ENCODE peak calls at places on chromosome 3, in ten cellular contexts. Y, E, M, C, A, L, H, O, G and T are unnamed samples.

GRCh38 chr3:40751652-40752051 is 226.9 kb downstream of the ZNF621 start:
- DNase-seq in Y (no peak), H (no peak), E (no peak), O (no peak), A (no peak), M (no peak), C (no peak), L (no peak), G (no peak), T (no peak)

GRCh38 chr3:52679139-52679538 is 6.6 kb downstream of the PBRM1 start:
- DNase-seq in E (no peak), C (no peak), H (no peak), A (no peak), G (no peak), O (no peak), Y (no peak), M (no peak), L (no peak), T (no peak)

GRCh38 chr3:72896996-72897757 is 9.3 kb downstream of the GXYLT2 start:
- DNase-seq in C (no peak), M (no peak), A (no peak), L (no peak), E (no peak), H (no peak), Y (no peak), G (no peak), O (no peak), T (no peak)

GRCh38 chr3:195612075-195612800 is 28.5 kb upstream of the APOD start:
- DNase-seq in C (no peak), L (no peak), M (no peak), Y (peak; percentile 9), E (no peak), O (no peak), G (no peak), A (no peak), H (no peak), T (no peak)

GRCh38 chr3:65166531-65166930 is 478.7 kb upstream of the ADAMTS9 start:
- DNase-seq in G (no peak), A (no peak), C (no peak), E (no peak), L (no peak), H (no peak), M (no peak), O (no peak), Y (no peak), T (no peak)

GRCh38 chr3:58563386-58564035 is 13.7 kb downstream of the FAM107A start:
- DNase-seq in O (no peak), L (no peak), Y (no peak), A (no peak), E (no peak), M (no peak), H (peak; percentile 6), C (no peak), G (no peak), T (no peak)

GRCh38 chr3:64639022-64639421 is 48.8 kb downstream of the ADAMTS9 start:
- DNase-seq in O (no peak), G (no peak), M (no peak), Y (no peak), C (no peak), E (no peak), H (no peak), A (no peak), L (no peak), T (no peak)

GRCh38 chr3:35737527-35737926 is 98.2 kb downstream of the ARPP21 start:
- DNase-seq in H (no peak), A (no peak), L (no peak), O (no peak), Y (no peak), G (no peak), C (no peak), E (no peak), M (no peak), T (no peak)

GRCh38 chr3:184738982-184739381 is 27.1 kb upstream of the MAGEF1 start:
- DNase-seq in M (no peak), Y (no peak), G (no peak), O (no peak), H (no peak), C (no peak), L (no peak), E (no peak), A (no peak), T (no peak)

GRCh38 chr3:127029521-127030327 is 46.8 kb downstream of the PLXNA1 start:
- DNase-seq in H (no peak), Y (no peak), O (no peak), C (no peak), E (no peak), G (no peak), M (no peak), L (no peak), A (no peak), T (no peak)

GRCh38 chr3:161508852-161509477 is 12.4 kb downstream of the OTOL1 start:
- DNase-seq in Y (peak; percentile 27), E (no peak), C (no peak), M (no peak), O (peak; percentile 69), G (peak; percentile 17), H (no peak), A (no peak), L (no peak), T (no peak)

GRCh38 chr3:75042941-75043340 is 428.5 kb upstream of the CNTN3 start:
- DNase-seq in L (no peak), E (no peak), G (no peak), O (no peak), C (no peak), A (no peak), M (no peak), H (no peak), Y (peak; percentile 62), T (no peak)

GRCh38 chr3:190586631-190587000 is 72.7 kb downstream of the IL1RAP start:
- DNase-seq in A (no peak), G (no peak), L (no peak), E (no peak), C (no peak), Y (no peak), O (no peak), H (no peak), M (no peak), T (peak; percentile 46)

GRCh38 chr3:42486814-42487569 is 15.5 kb upstream of the VIPR1 start:
- DNase-seq in M (no peak), L (no peak), C (no peak), E (no peak), H (no peak), G (no peak), Y (no peak), O (no peak), A (no peak), T (peak; percentile 12)

GRCh38 chr3:150248865-150249360 is 159.2 kb upstream of the TSC22D2 start:
- DNase-seq in A (no peak), M (no peak), Y (no peak), C (no peak), O (no peak), H (no peak), G (no peak), L (no peak), E (no peak), T (no peak)

GRCh38 chr3:122005033-122005565 is 16.9 kb downstream of the ILDR1 start:
- DNase-seq in L (no peak), C (peak; percentile 47), M (no peak), E (no peak), O (no peak), A (no peak), G (no peak), H (no peak), Y (peak; percentile 24), T (no peak)

GRCh38 chr3:14531856-14532395 is 8.2 kb downstream of the GRIP2 start:
- DNase-seq in Y (no peak), O (no peak), A (no peak), M (no peak), E (peak; percentile 23), C (no peak), G (no peak), L (no peak), H (no peak), T (no peak)

GRCh38 chr3:162525052-162525451 is 1028.4 kb downstream of the OTOL1 start:
- DNase-seq in C (no peak), L (no peak), H (no peak), E (no peak), G (no peak), M (no peak), O (no peak), Y (no peak), A (no peak), T (no peak)

GRCh38 chr3:134941820-134942219 is 146.8 kb downstream of the EPHB1 start:
- DNase-seq in H (no peak), M (no peak), L (no peak), A (no peak), E (no peak), O (no peak), C (no peak), G (peak; percentile 65), Y (peak; percentile 17), T (no peak)

GRCh38 chr3:10194328-10195071 is 29.8 kb downstream of the IRAK2 start:
- DNase-seq in G (no peak), E (no peak), Y (no peak), A (no peak), C (peak; percentile 61), O (no peak), L (no peak), H (no peak), M (no peak), T (peak; percentile 64)